ENCODE peak calls at places on chromosomes 4 and X, in five cellular contexts. B is ACHN, U is A549, V is NCI-H2081, W is foreskin keratinocyte. C is an unnamed sample.
A peak's percentile ranks its signal among the peaks of the same experiment; 100 is the strongest.

GRCh38 chr4:111961806-111962205 is 183.4 kb upstream of the FAM241A start:
- DNase-seq in B (no peak), W (peak; percentile 65), V (no peak), U (no peak), C (no peak)

GRCh38 chrX:154450312-154450711 is 6.4 kb downstream of the FAM50A start:
- DNase-seq in U (no peak), W (no peak), B (no peak), V (no peak), C (no peak)

GRCh38 chrX:150774798-150775568 is 81.8 kb downstream of the MTMR1 start:
- DNase-seq in W (no peak), V (no peak), U (no peak), B (no peak), C (no peak)

GRCh38 chr4:8307126-8307525 is 37.6 kb downstream of the HTRA3 start:
- DNase-seq in W (no peak), V (no peak), B (no peak), U (no peak), C (no peak)

GRCh38 chr4:137367608-137368007 is 164.7 kb downstream of the PCDH18 start:
- DNase-seq in V (no peak), W (peak; percentile 93), B (no peak), U (no peak), C (no peak)

GRCh38 chr4:133920236-133920635 is 281.4 kb downstream of the PABPC4L start:
- DNase-seq in B (no peak), V (no peak), U (no peak), W (peak; percentile 66), C (no peak)

GRCh38 chrX:107673933-107674479 is 45.7 kb downstream of the PRPS1 start:
- DNase-seq in W (peak; percentile 42), U (no peak), V (no peak), B (no peak), C (no peak)

GRCh38 chrX:102739642-102740041 is 19.1 kb downstream of the GPRASP3 start:
- DNase-seq in V (no peak), B (no peak), W (no peak), U (no peak), C (no peak)

GRCh38 chrX:147735364-147735763 is 176.4 kb upstream of the FMR1 start:
- DNase-seq in W (no peak), V (no peak), B (no peak), U (no peak), C (no peak)

GRCh38 chr4:173217727-173218126 is 49.1 kb downstream of the GALNT7 start:
- DNase-seq in V (no peak), B (peak; percentile 26), U (no peak), W (no peak), C (no peak)

GRCh38 chr4:108834787-108835384 is 72.0 kb upstream of the ETNPPL start:
- DNase-seq in V (peak; percentile 17), B (peak; percentile 32), W (peak; percentile 54), U (peak; percentile 17), C (peak; percentile 22)

GRCh38 chr4:158356331-158356730 is 146.0 kb downstream of the TMEM144 start:
- DNase-seq in B (no peak), W (no peak), U (no peak), V (no peak), C (no peak)

GRCh38 chr4:10273030-10273429 is 156.4 kb upstream of the WDR1 start:
- DNase-seq in B (no peak), V (no peak), U (no peak), W (peak; percentile 70), C (no peak)

GRCh38 chr4:37995299-37995821 is 35.2 kb downstream of the PTTG2 start:
- DNase-seq in W (no peak), B (no peak), U (no peak), V (no peak), C (no peak)

GRCh38 chr4:186982160-186982559 is 258.5 kb upstream of the FAT1 start:
- DNase-seq in U (no peak), B (no peak), V (no peak), W (no peak), C (no peak)

GRCh38 chr4:110589297-110589696 is 33.6 kb downstream of the PITX2 start:
- DNase-seq in W (peak; percentile 21), B (peak; percentile 35), V (no peak), U (no peak), C (no peak)

GRCh38 chrX:54808109-54808604 is 612 bp downstream of the MAGED2 start:
- DNase-seq in W (no peak), U (peak; percentile 32), V (peak; percentile 47), B (peak; percentile 22), C (peak; percentile 6)

GRCh38 chrX:54496936-54497335 is 902 bp upstream of the FGD1 start:
- DNase-seq in V (no peak), W (no peak), B (no peak), U (no peak), C (no peak)

GRCh38 chr4:134024251-134024650 is 177.3 kb downstream of the PABPC4L start:
- DNase-seq in B (peak; percentile 52), U (peak; percentile 39), W (peak; percentile 41), V (peak; percentile 24), C (peak; percentile 30)

GRCh38 chr4:184962125-184962638 is 56.1 kb upstream of the HELT start:
- DNase-seq in B (no peak), V (no peak), U (no peak), W (no peak), C (no peak)

GRCh38 chr4:74632634-74633033 is 161.7 kb downstream of the BTC start:
- DNase-seq in U (peak; percentile 86), B (peak; percentile 86), W (peak; percentile 99), V (no peak), C (peak; percentile 64)

GRCh38 chr4:86977621-86978184 is 42.9 kb downstream of the AFF1 start:
- DNase-seq in W (peak; percentile 96), V (peak; percentile 20), B (peak; percentile 66), U (peak; percentile 90), C (peak; percentile 32)